ENCODE peak calls at places on chromosomes 1 and 21, in eight cellular contexts. One of them, this sample, is unnamed. For H3K9me3 and H3K36me3, the result is how much of the 10 kb centered on the place peaks cover.

GRCh38 chr1:12610305-12610935 is 7.6 kb downstream of the DHRS3 start:
- DNase-seq in effector memory CD4-positive, alpha-beta T cell: no peak
- DNase-seq in ovary: no peak
- DNase-seq in GM23248: peak
- DNase-seq in right atrium auricular region: no peak
- DNase-seq in lung: no peak
- DNase-seq in mesenchymal stem cell: no peak
- DNase-seq in left ventricle myocardium inferior: no peak
- DNase-seq in this sample: no peak

GRCh38 chr1:235102993-235103411 is 25.6 kb downstream of the TOMM20 start:
- DNase-seq in left ventricle myocardium inferior: no peak
- DNase-seq in GM23248: no peak
- DNase-seq in right atrium auricular region: no peak
- DNase-seq in lung: no peak
- DNase-seq in ovary: no peak
- DNase-seq in mesenchymal stem cell: no peak
- DNase-seq in effector memory CD4-positive, alpha-beta T cell: no peak
- DNase-seq in this sample: no peak

GRCh38 chr1:94798054-94798453 is 22.1 kb upstream of the SLC44A3 start:
- DNase-seq in effector memory CD4-positive, alpha-beta T cell: no peak
- DNase-seq in right atrium auricular region: no peak
- DNase-seq in mesenchymal stem cell: no peak
- DNase-seq in lung: no peak
- DNase-seq in GM23248: no peak
- DNase-seq in ovary: no peak
- DNase-seq in left ventricle myocardium inferior: no peak
- DNase-seq in this sample: no peak

GRCh38 chr21:44517175-44517899 is 22.7 kb downstream of the KRTAP10-1 start:
- DNase-seq in lung: no peak
- DNase-seq in right atrium auricular region: no peak
- DNase-seq in effector memory CD4-positive, alpha-beta T cell: no peak
- DNase-seq in GM23248: peak
- DNase-seq in left ventricle myocardium inferior: no peak
- DNase-seq in mesenchymal stem cell: no peak
- DNase-seq in ovary: no peak
- DNase-seq in this sample: no peak

GRCh38 chr1:37945743-37946702 is 830 bp downstream of the INPP5B start:
- DNase-seq in GM23248: peak
- DNase-seq in ovary: peak
- DNase-seq in right atrium auricular region: peak
- DNase-seq in mesenchymal stem cell: peak
- DNase-seq in effector memory CD4-positive, alpha-beta T cell: no peak
- DNase-seq in lung: peak
- DNase-seq in left ventricle myocardium inferior: peak
- DNase-seq in this sample: peak

GRCh38 chr1:33637846-33638440 is 165.5 kb downstream of the ZSCAN20 start:
- DNase-seq in right atrium auricular region: no peak
- DNase-seq in mesenchymal stem cell: no peak
- DNase-seq in lung: no peak
- DNase-seq in effector memory CD4-positive, alpha-beta T cell: no peak
- DNase-seq in left ventricle myocardium inferior: no peak
- DNase-seq in GM23248: peak
- DNase-seq in ovary: no peak
- DNase-seq in this sample: no peak

GRCh38 chr1:203025721-203026665 is at the start of gene PPFIA4:
- DNase-seq in lung: peak
- DNase-seq in left ventricle myocardium inferior: peak
- DNase-seq in effector memory CD4-positive, alpha-beta T cell: peak
- DNase-seq in GM23248: peak
- DNase-seq in ovary: peak
- DNase-seq in right atrium auricular region: peak
- DNase-seq in mesenchymal stem cell: peak
- DNase-seq in this sample: peak

GRCh38 chr1:6427445-6428390 is 3.1 kb downstream of the ESPN start:
- DNase-seq in lung: no peak
- DNase-seq in left ventricle myocardium inferior: no peak
- DNase-seq in ovary: no peak
- DNase-seq in effector memory CD4-positive, alpha-beta T cell: no peak
- DNase-seq in mesenchymal stem cell: no peak
- DNase-seq in right atrium auricular region: no peak
- DNase-seq in GM23248: no peak
- DNase-seq in this sample: no peak

GRCh38 chr21:15986277-15986676 is 256.5 kb downstream of the USP25 start:
- DNase-seq in lung: no peak
- DNase-seq in mesenchymal stem cell: no peak
- DNase-seq in effector memory CD4-positive, alpha-beta T cell: no peak
- DNase-seq in ovary: no peak
- DNase-seq in right atrium auricular region: no peak
- DNase-seq in left ventricle myocardium inferior: no peak
- DNase-seq in GM23248: no peak
- DNase-seq in this sample: no peak

GRCh38 chr1:157626099-157626498 is 28.2 kb upstream of the FCRL4 start:
- DNase-seq in left ventricle myocardium inferior: no peak
- DNase-seq in right atrium auricular region: no peak
- DNase-seq in effector memory CD4-positive, alpha-beta T cell: no peak
- DNase-seq in mesenchymal stem cell: no peak
- DNase-seq in GM23248: no peak
- DNase-seq in ovary: no peak
- DNase-seq in lung: no peak
- DNase-seq in this sample: no peak

GRCh38 chr1:241593186-241593585 is 47.0 kb downstream of the CHML start:
- DNase-seq in mesenchymal stem cell: no peak
- DNase-seq in GM23248: peak
- DNase-seq in left ventricle myocardium inferior: no peak
- DNase-seq in ovary: no peak
- DNase-seq in lung: no peak
- DNase-seq in right atrium auricular region: no peak
- DNase-seq in effector memory CD4-positive, alpha-beta T cell: no peak
- DNase-seq in this sample: no peak

GRCh38 chr1:25030674-25031589 is 100.9 kb upstream of the RUNX3 start:
- DNase-seq in lung: no peak
- DNase-seq in right atrium auricular region: no peak
- DNase-seq in left ventricle myocardium inferior: no peak
- DNase-seq in ovary: no peak
- DNase-seq in GM23248: peak
- DNase-seq in effector memory CD4-positive, alpha-beta T cell: peak
- DNase-seq in mesenchymal stem cell: no peak
- DNase-seq in this sample: no peak

GRCh38 chr1:202106340-202107284 is 16.1 kb upstream of the GPR37L1 start:
- DNase-seq in lung: peak
- DNase-seq in right atrium auricular region: no peak
- DNase-seq in GM23248: peak
- DNase-seq in left ventricle myocardium inferior: no peak
- DNase-seq in effector memory CD4-positive, alpha-beta T cell: no peak
- DNase-seq in ovary: no peak
- DNase-seq in mesenchymal stem cell: no peak
- DNase-seq in this sample: no peak

GRCh38 chr1:192601145-192602048 is 25.8 kb downstream of the RGS1 start:
- DNase-seq in ovary: no peak
- DNase-seq in effector memory CD4-positive, alpha-beta T cell: no peak
- DNase-seq in mesenchymal stem cell: no peak
- DNase-seq in lung: no peak
- DNase-seq in left ventricle myocardium inferior: no peak
- DNase-seq in right atrium auricular region: no peak
- DNase-seq in GM23248: peak
- DNase-seq in this sample: no peak

GRCh38 chr1:31938184-31938975 is at the start of gene PTP4A2:
- DNase-seq in mesenchymal stem cell: peak
- DNase-seq in left ventricle myocardium inferior: peak
- DNase-seq in lung: peak
- DNase-seq in right atrium auricular region: peak
- DNase-seq in GM23248: peak
- DNase-seq in ovary: peak
- DNase-seq in effector memory CD4-positive, alpha-beta T cell: peak
- DNase-seq in this sample: peak

GRCh38 chr1:41811051-41811795 is 107.5 kb downstream of the HIVEP3 start:
- DNase-seq in lung: no peak
- DNase-seq in effector memory CD4-positive, alpha-beta T cell: no peak
- DNase-seq in GM23248: peak
- DNase-seq in left ventricle myocardium inferior: no peak
- DNase-seq in ovary: no peak
- DNase-seq in mesenchymal stem cell: peak
- DNase-seq in right atrium auricular region: no peak
- DNase-seq in this sample: no peak

GRCh38 chr1:4021895-4022268 is 121.8 kb upstream of the C1orf174 start:
- DNase-seq in ovary: no peak
- DNase-seq in mesenchymal stem cell: no peak
- DNase-seq in lung: no peak
- DNase-seq in right atrium auricular region: peak
- DNase-seq in left ventricle myocardium inferior: no peak
- DNase-seq in effector memory CD4-positive, alpha-beta T cell: no peak
- DNase-seq in GM23248: no peak
- DNase-seq in this sample: no peak

GRCh38 chr1:4021153-4021894 is 121.3 kb upstream of the C1orf174 start:
- DNase-seq in effector memory CD4-positive, alpha-beta T cell: no peak
- DNase-seq in ovary: no peak
- DNase-seq in right atrium auricular region: peak
- DNase-seq in GM23248: no peak
- DNase-seq in left ventricle myocardium inferior: no peak
- DNase-seq in lung: no peak
- DNase-seq in mesenchymal stem cell: no peak
- DNase-seq in this sample: no peak

GRCh38 chr1:4019606-4020331 is 119.7 kb upstream of the C1orf174 start:
- DNase-seq in left ventricle myocardium inferior: no peak
- DNase-seq in lung: no peak
- DNase-seq in mesenchymal stem cell: no peak
- DNase-seq in right atrium auricular region: peak
- DNase-seq in GM23248: no peak
- DNase-seq in effector memory CD4-positive, alpha-beta T cell: no peak
- DNase-seq in ovary: no peak
- DNase-seq in this sample: no peak

GRCh38 chr1:4018721-4019521 is 118.8 kb upstream of the C1orf174 start:
- DNase-seq in right atrium auricular region: peak
- DNase-seq in ovary: no peak
- DNase-seq in mesenchymal stem cell: no peak
- DNase-seq in lung: no peak
- DNase-seq in left ventricle myocardium inferior: no peak
- DNase-seq in effector memory CD4-positive, alpha-beta T cell: no peak
- DNase-seq in GM23248: no peak
- DNase-seq in this sample: no peak

DNA sequence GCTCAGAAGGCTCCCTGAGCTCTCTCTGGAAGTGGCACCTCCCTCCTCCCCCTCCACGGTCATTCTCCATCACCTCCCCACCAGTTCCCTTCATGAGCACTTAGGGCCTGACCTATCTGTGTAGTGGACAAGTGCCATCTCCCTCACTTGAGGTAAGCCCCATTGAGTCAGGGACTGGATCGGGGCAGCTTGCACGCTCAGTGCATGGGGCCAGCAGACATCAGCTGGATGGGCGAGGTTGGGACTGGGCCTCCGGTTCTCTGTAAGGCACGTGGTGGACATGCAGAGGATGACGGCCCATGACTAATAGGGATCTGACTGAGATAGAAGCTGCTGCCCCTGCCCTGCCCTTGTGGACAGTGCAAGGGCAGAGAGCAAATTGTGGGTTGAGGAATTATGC is 120.3 kb upstream of the C1orf174 start:
- DNase-seq in effector memory CD4-positive, alpha-beta T cell: no peak
- DNase-seq in right atrium auricular region: peak
- DNase-seq in ovary: no peak
- DNase-seq in lung: no peak
- DNase-seq in GM23248: no peak
- DNase-seq in mesenchymal stem cell: no peak
- DNase-seq in left ventricle myocardium inferior: no peak
- DNase-seq in this sample: no peak
- H3K9me3 ChIP-seq in effector memory CD4-positive, alpha-beta T cell: under half
- H3K9me3 ChIP-seq in right atrium auricular region: under half
- H3K9me3 ChIP-seq in ovary: under half
- H3K9me3 ChIP-seq in lung: under half
- H3K9me3 ChIP-seq in GM23248: under half
- H3K9me3 ChIP-seq in mesenchymal stem cell: under half
- H3K9me3 ChIP-seq in left ventricle myocardium inferior: under half
- H3K9me3 ChIP-seq in this sample: under half

DNA sequence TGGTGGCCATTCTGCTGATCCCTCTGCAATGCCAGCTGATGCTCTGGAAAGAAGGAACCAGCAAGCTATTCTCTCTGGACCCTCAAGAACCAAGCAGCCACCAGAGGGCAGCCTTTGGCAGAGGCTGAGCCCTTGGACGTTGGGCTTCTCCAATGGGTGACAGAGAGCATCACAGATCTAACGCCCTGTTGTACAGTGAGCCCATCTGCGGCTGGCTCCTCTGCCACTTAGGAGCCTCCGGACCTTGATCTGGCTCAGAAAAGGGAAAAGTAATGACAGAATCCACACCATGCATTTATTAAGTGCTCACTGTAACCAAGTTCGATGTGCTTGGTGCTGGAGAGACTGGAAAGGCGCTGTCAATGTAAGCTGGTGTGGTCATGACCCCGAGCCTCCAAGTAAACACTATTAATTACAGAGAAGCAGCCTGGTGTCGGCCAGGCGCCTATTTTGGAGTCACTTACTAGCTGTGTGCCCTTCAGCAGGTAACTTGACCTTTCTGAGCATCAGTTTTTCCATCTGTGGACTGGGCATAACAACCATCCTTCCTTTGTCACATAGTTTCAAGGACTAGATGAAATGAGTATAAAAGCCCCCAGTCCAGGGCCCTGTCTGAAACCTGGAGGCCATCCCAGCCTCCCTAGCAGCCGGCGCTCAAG is 34.9 kb downstream of the ECE1 start:
- DNase-seq in lung: peak
- DNase-seq in mesenchymal stem cell: peak
- DNase-seq in right atrium auricular region: peak
- DNase-seq in effector memory CD4-positive, alpha-beta T cell: peak
- DNase-seq in ovary: peak
- DNase-seq in left ventricle myocardium inferior: peak
- DNase-seq in GM23248: peak
- DNase-seq in this sample: peak
- H3K36me3 ChIP-seq in lung: under half
- H3K36me3 ChIP-seq in mesenchymal stem cell: half or more
- H3K36me3 ChIP-seq in right atrium auricular region: half or more
- H3K36me3 ChIP-seq in effector memory CD4-positive, alpha-beta T cell: half or more
- H3K36me3 ChIP-seq in ovary: under half
- H3K36me3 ChIP-seq in left ventricle myocardium inferior: half or more
- H3K36me3 ChIP-seq in GM23248: under half
- H3K36me3 ChIP-seq in this sample: under half

DNA sequence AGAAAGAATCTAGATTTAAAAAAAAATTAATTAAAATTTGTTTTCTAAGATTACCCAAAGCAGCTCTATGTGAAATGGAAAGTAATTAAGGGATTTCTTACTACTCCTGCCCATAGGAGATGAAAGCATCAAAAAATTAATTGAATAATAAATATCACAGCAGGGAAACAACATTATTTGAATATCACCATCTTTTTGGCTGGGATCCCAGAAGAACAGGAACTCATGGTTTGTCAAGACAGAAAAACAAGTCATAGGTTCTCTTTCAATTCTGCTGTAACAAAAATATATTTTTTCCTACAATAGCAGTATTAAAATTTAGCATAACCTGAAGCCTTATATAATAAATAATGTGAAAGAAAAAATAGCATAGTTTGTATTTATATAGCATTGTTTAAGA is 1713.4 kb downstream of the NCAM2 start:
- DNase-seq in ovary: no peak
- DNase-seq in right atrium auricular region: no peak
- DNase-seq in lung: no peak
- DNase-seq in effector memory CD4-positive, alpha-beta T cell: no peak
- DNase-seq in GM23248: no peak
- DNase-seq in mesenchymal stem cell: no peak
- DNase-seq in left ventricle myocardium inferior: no peak
- DNase-seq in this sample: no peak
- H3K9me3 ChIP-seq in ovary: under half
- H3K9me3 ChIP-seq in right atrium auricular region: under half
- H3K9me3 ChIP-seq in lung: under half
- H3K9me3 ChIP-seq in effector memory CD4-positive, alpha-beta T cell: under half
- H3K9me3 ChIP-seq in GM23248: under half
- H3K9me3 ChIP-seq in mesenchymal stem cell: under half
- H3K9me3 ChIP-seq in left ventricle myocardium inferior: under half
- H3K9me3 ChIP-seq in this sample: under half

GRCh38 chr21:46211786-46212720 is 16.5 kb downstream of the LSS start:
- DNase-seq in ovary: no peak
- DNase-seq in GM23248: peak
- DNase-seq in right atrium auricular region: no peak
- DNase-seq in lung: no peak
- DNase-seq in mesenchymal stem cell: no peak
- DNase-seq in left ventricle myocardium inferior: no peak
- DNase-seq in effector memory CD4-positive, alpha-beta T cell: no peak
- DNase-seq in this sample: no peak
- H3K36me3 ChIP-seq in ovary: under half
- H3K36me3 ChIP-seq in GM23248: under half
- H3K36me3 ChIP-seq in right atrium auricular region: half or more
- H3K36me3 ChIP-seq in lung: half or more
- H3K36me3 ChIP-seq in mesenchymal stem cell: half or more
- H3K36me3 ChIP-seq in left ventricle myocardium inferior: half or more
- H3K36me3 ChIP-seq in effector memory CD4-positive, alpha-beta T cell: under half
- H3K36me3 ChIP-seq in this sample: under half